ENCODE peak calls at places on chromosomes 12 and 14, in four cellular contexts. O, A, N and Z are unnamed samples. For H3K36me3, the result is how much of the 10 kb centered on the place peaks cover.

GRCh38 chr12:40692617-40693502 is 621 bp downstream of the CNTN1 start:
- DNase-seq in O (no peak), N (no peak), A (no peak), Z (no peak)

GRCh38 chr14:38944691-38945090 is 158.3 kb downstream of the SEC23A start:
- DNase-seq in O (no peak), N (no peak), A (no peak), Z (peak)

GRCh38 chr14:95153866-95154265 is 3.5 kb downstream of the DICER1 start:
- DNase-seq in N (no peak), O (no peak), A (no peak), Z (no peak)

GRCh38 chr12:95429172-95429510 is 44.8 kb upstream of the METAP2 start:
- DNase-seq in A (no peak), O (no peak), N (no peak), Z (no peak)

GRCh38 chr12:63863658-63864455 is 19.4 kb downstream of the SRGAP1 start:
- DNase-seq in O (no peak), A (no peak), N (no peak), Z (no peak)

GRCh38 chr12:49068879-49069506 is 786 bp downstream of the RHEBL1 start:
- DNase-seq in N (no peak), A (no peak), O (no peak), Z (no peak)

GRCh38 chr12:19167708-19168107 is 38.2 kb downstream of the PLEKHA5 start:
- DNase-seq in N (no peak), O (no peak), A (no peak), Z (no peak)

GRCh38 chr12:40522837-40523236 is 169.4 kb upstream of the CNTN1 start:
- DNase-seq in O (no peak), N (no peak), A (no peak), Z (no peak)

GRCh38 chr14:83556746-83557460 is 1973.0 kb upstream of the FLRT2 start:
- DNase-seq in N (no peak), A (no peak), O (no peak), Z (peak)

GRCh38 chr12:56158926-56159461 is 835 bp downstream of the MYL6 start:
- DNase-seq in O (peak), A (no peak), N (no peak), Z (peak)

GRCh38 chr12:89247962-89248361 is 104.3 kb downstream of the DUSP6 start:
- DNase-seq in A (no peak), O (no peak), N (no peak), Z (no peak)

GRCh38 chr12:102406033-102406584 is 74.3 kb downstream of the IGF1 start:
- DNase-seq in A (peak), O (no peak), N (no peak), Z (peak)

GRCh38 chr14:101504096-101504948 is 57.0 kb upstream of the DIO3 start:
- DNase-seq in N (no peak), O (no peak), A (no peak), Z (no peak)

GRCh38 chr14:101334656-101335055 is 226.6 kb upstream of the DIO3 start:
- DNase-seq in A (no peak), O (peak), N (no peak), Z (no peak)

GRCh38 chr12:67410667-67411067 is 141.5 kb downstream of the CAND1 start:
- DNase-seq in N (no peak), A (no peak), O (no peak), Z (no peak)

GRCh38 chr12:85874064-85874463 is at the start of gene NTS:
- DNase-seq in N (no peak), A (no peak), O (no peak), Z (no peak)

GRCh38 chr12:52847335-52848102 is 1.3 kb downstream of the KRT78 start:
- DNase-seq in N (peak), A (no peak), O (no peak), Z (no peak)

GRCh38 chr12:54133663-54134375 is 55.0 kb downstream of the SMUG1 start:
- DNase-seq in N (no peak), O (no peak), A (no peak), Z (no peak)

GRCh38 chr14:93054876-93055275 is 60.8 kb downstream of the ITPK1 start:
- DNase-seq in N (no peak), O (no peak), A (no peak), Z (no peak)

GRCh38 chr14:24911324-24912095 is 138.4 kb downstream of the STXBP6 start:
- DNase-seq in A (peak), N (no peak), O (no peak), Z (no peak)

GRCh38 chr12:56266634-56267442 is at the start of gene COQ10A:
- DNase-seq in N (peak), O (peak), A (peak), Z (peak)

DNA sequence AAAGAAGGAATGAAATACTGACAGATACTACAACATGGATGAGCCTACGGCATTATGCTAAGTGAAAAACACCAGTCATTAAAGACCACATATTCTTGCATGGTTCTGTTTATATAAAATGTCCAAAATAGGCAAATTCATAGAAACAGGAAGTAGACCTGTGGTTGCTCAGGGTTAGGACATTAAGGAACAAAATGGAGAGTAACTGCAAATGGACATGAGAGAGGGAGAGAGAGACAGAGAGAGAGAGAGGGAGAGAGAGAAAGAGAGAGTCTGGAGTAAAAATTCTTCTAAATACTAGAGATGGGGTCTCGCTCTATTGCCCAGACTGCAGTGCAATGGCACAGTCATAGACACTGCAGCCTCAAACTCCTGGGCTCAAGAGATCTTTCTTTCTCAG is 28.1 kb upstream of the GXYLT1 start:
- DNase-seq in A (no peak), O (no peak), N (no peak), Z (no peak)
- TF ChIP-seq MYC in A (no peak), O (no peak), N (no peak), Z (no peak)

GRCh38 chr12:76813972-76814371 is 50.1 kb downstream of the ZDHHC17 start:
- DNase-seq in N (no peak), A (no peak), O (no peak), Z (no peak)
- H3K36me3 ChIP-seq in N (under half), A (under half), O (under half), Z (under half)

GRCh38 chr12:25972783-25973182 is 14.3 kb downstream of the RASSF8 start:
- DNase-seq in O (no peak), A (no peak), N (no peak), Z (no peak)

GRCh38 chr12:25975179-25975578 is 16.7 kb downstream of the RASSF8 start:
- DNase-seq in N (no peak), O (no peak), A (no peak), Z (no peak)

GRCh38 chr12:25977047-25977446 is 18.6 kb downstream of the RASSF8 start:
- DNase-seq in N (no peak), O (no peak), A (no peak), Z (no peak)

GRCh38 chr12:25976289-25976688 is 17.8 kb downstream of the RASSF8 start:
- DNase-seq in A (no peak), N (no peak), O (no peak), Z (no peak)

DNA sequence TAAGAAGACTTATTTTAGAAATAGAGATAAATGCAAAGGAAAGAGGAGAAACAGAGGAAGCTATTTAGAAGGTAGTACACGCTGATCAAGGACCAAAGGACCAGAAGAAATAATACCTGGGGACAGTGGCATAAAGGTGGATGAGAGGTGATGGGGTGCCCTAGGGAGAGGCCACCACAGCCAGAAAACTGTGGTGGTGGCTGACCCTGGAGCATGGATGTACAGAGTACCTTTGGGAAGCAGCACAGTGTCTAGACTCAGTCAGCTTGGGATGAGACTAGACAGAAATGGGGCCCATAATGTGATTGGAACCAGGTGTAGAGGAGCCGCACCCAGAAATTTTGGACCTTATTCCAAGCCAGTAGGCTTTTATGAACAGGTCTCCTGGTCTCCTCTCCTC is 17.2 kb downstream of the RASSF8 start:
- DNase-seq in N (no peak), A (no peak), O (no peak), Z (no peak)
- H3K4me2 ChIP-seq in N (no peak), A (no peak), O (no peak), Z (no peak)

GRCh38 chr12:76622351-76622750 is 62.8 kb upstream of the OSBPL8 start:
- DNase-seq in O (no peak), A (no peak), N (no peak), Z (no peak)

GRCh38 chr12:76621582-76622024 is 62.0 kb upstream of the OSBPL8 start:
- DNase-seq in A (peak), O (peak), N (peak), Z (peak)

GRCh38 chr12:76627346-76628135 is 68.0 kb upstream of the OSBPL8 start:
- DNase-seq in O (no peak), A (no peak), N (no peak), Z (no peak)

GRCh38 chr12:76622915-76623314 is 63.3 kb upstream of the OSBPL8 start:
- DNase-seq in A (no peak), O (no peak), N (no peak), Z (no peak)

DNA sequence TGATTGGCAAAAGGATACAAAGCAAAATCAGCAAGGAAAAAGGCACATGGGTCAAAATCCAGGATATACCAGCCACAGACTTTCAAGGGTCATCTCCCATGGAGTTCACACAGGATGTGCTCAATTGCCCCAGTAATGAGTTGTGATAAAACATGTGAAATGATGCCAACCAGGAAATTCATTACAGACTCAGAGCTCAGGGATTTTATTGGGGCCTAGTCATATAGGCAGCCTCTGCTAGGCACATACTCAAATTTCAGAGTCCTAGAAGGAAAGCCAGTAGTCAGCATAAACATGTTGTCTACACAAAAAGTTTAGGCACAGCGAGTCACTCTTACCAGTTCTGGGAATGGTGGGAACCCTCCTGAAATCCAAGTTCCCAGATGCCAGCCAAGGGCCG is 64.4 kb upstream of the OSBPL8 start:
- DNase-seq in O (no peak), A (no peak), N (no peak), Z (peak)
- TF ChIP-seq MYC in O (no peak), A (no peak), N (no peak), Z (no peak)

GRCh38 chr12:121814429-121815119 is 10.8 kb downstream of the SETD1B start:
- DNase-seq in A (no peak), N (no peak), O (no peak), Z (no peak)
- H3K36me3 ChIP-seq in A (under half), N (half or more), O (under half), Z (under half)